ENCODE peak calls at places on chromosomes 2 and 18, in seven cellular contexts. Z, A, L, C, S, R and J are unnamed samples. For H3K27me3, the result is how much of the 10 kb centered on the place peaks cover.

GRCh38 chr2:68937346-68938055 is 15.2 kb downstream of the GKN2 start:
- DNase-seq in L (no peak), Z (no peak), R (no peak), C (no peak), A (no peak), S (no peak), J (no peak)

GRCh38 chr2:64212346-64212745 is 68.1 kb upstream of the PELI1 start:
- DNase-seq in C (no peak), L (no peak), Z (peak), R (no peak), S (no peak), A (no peak), J (no peak)

GRCh38 chr18:55510809-55511208 is 77.2 kb downstream of the TCF4 start:
- DNase-seq in L (no peak), A (no peak), R (no peak), Z (peak), C (no peak), S (no peak), J (no peak)

GRCh38 chr2:11914455-11914854 is 168.0 kb downstream of the LPIN1 start:
- DNase-seq in Z (no peak), R (no peak), A (no peak), C (no peak), L (no peak), S (no peak), J (no peak)

GRCh38 chr2:106282816-106283215 is 88.7 kb upstream of the UXS1 start:
- DNase-seq in R (no peak), C (no peak), S (no peak), L (no peak), A (no peak), Z (no peak), J (no peak)

GRCh38 chr2:32864761-32865160 is 82.0 kb upstream of the LTBP1 start:
- DNase-seq in R (no peak), L (no peak), Z (no peak), C (no peak), A (no peak), S (no peak), J (no peak)

GRCh38 chr18:32042337-32042736 is 23.7 kb downstream of the RNF125 start:
- DNase-seq in S (no peak), L (no peak), R (no peak), Z (no peak), C (no peak), A (no peak), J (no peak)

GRCh38 chr2:44496130-44496529 is 134.4 kb downstream of the CAMKMT start:
- DNase-seq in L (no peak), S (no peak), A (no peak), C (no peak), Z (no peak), R (no peak), J (no peak)

GRCh38 chr2:15561574-15562344 is 625 bp upstream of the NBAS start:
- DNase-seq in L (no peak), A (no peak), R (no peak), C (no peak), S (peak), Z (no peak), J (peak)

GRCh38 chr2:221529943-221530652 is 42.0 kb downstream of the EPHA4 start:
- DNase-seq in A (no peak), R (no peak), C (no peak), L (no peak), S (no peak), Z (no peak), J (no peak)

GRCh38 chr2:240840435-240841060 is 20.5 kb upstream of the KIF1A start:
- DNase-seq in Z (no peak), L (no peak), A (no peak), R (no peak), S (peak), C (peak), J (no peak)

GRCh38 chr2:102619414-102620319 is at the start of gene SLC9A2:
- DNase-seq in A (peak), C (peak), S (peak), R (no peak), L (no peak), Z (no peak), J (peak)

GRCh38 chr2:46309052-46309953 is 12.1 kb downstream of the EPAS1 start:
- DNase-seq in C (no peak), L (no peak), S (no peak), A (no peak), Z (no peak), R (no peak), J (no peak)

GRCh38 chr2:9230881-9231280 is 24.3 kb downstream of the ASAP2 start:
- DNase-seq in C (no peak), S (no peak), Z (no peak), L (no peak), R (no peak), A (no peak), J (no peak)

GRCh38 chr2:178280261-178280852 is 86.0 kb downstream of the OSBPL6 start:
- DNase-seq in A (no peak), Z (no peak), L (no peak), R (no peak), S (peak), C (no peak), J (no peak)

GRCh38 chr2:143402462-143402861 is 273.2 kb downstream of the ARHGAP15 start:
- DNase-seq in C (no peak), R (no peak), S (no peak), Z (no peak), A (no peak), L (no peak), J (no peak)

GRCh38 chr2:13009027-13009426 is 292.3 kb downstream of the TRIB2 start:
- DNase-seq in S (no peak), R (no peak), C (no peak), A (no peak), Z (no peak), L (no peak), J (no peak)

GRCh38 chr2:85053802-85054201 is 79.4 kb upstream of the TCF7L1 start:
- DNase-seq in R (no peak), L (peak), A (no peak), Z (no peak), S (no peak), C (no peak), J (peak)

GRCh38 chr18:39839782-39840181 is 2115.3 kb upstream of the PIK3C3 start:
- DNase-seq in L (no peak), R (no peak), A (no peak), S (no peak), Z (no peak), C (no peak), J (no peak)

GRCh38 chr2:8882094-8882493 is 44.7 kb upstream of the KIDINS220 start:
- DNase-seq in S (peak), C (peak), L (no peak), R (no peak), A (no peak), Z (no peak), J (no peak)

GRCh38 chr2:9264301-9264700 is 57.7 kb downstream of the ASAP2 start:
- DNase-seq in L (no peak), Z (no peak), A (no peak), S (no peak), C (no peak), R (no peak), J (no peak)

GRCh38 chr2:126942427-126943203 is 43.9 kb downstream of the TEX51 start:
- DNase-seq in A (no peak), R (no peak), S (no peak), C (peak), Z (no peak), L (no peak), J (no peak)

GRCh38 chr2:237731663-237732062 is 66.9 kb upstream of the RBM44 start:
- DNase-seq in L (no peak), C (no peak), A (no peak), R (peak), Z (no peak), S (peak), J (no peak)

GRCh38 chr2:205524656-205525055 is 157.6 kb upstream of the NRP2 start:
- DNase-seq in A (no peak), S (no peak), C (no peak), L (no peak), R (no peak), Z (no peak), J (peak)

GRCh38 chr18:79411614-79412526 is 16.1 kb downstream of the NFATC1 start:
- DNase-seq in R (no peak), S (no peak), C (no peak), Z (no peak), A (peak), L (no peak), J (peak)

GRCh38 chr18:79881695-79882094 is 69.8 kb downstream of the SLC66A2 start:
- DNase-seq in L (no peak), R (peak), Z (no peak), A (no peak), S (no peak), C (no peak), J (no peak)

GRCh38 chr2:241854342-241855244 is 4.1 kb downstream of the PDCD1 start:
- DNase-seq in A (peak), S (peak), C (no peak), R (peak), L (peak), Z (peak), J (no peak)

GRCh38 chr2:112706170-112706664 is 14.6 kb upstream of the NT5DC4 start:
- DNase-seq in C (no peak), R (peak), A (no peak), L (no peak), Z (no peak), S (no peak), J (no peak)

GRCh38 chr18:57434177-57434535 is 1.0 kb upstream of the ONECUT2 start:
- DNase-seq in L (no peak), C (peak), Z (no peak), S (no peak), R (no peak), A (no peak), J (no peak)

GRCh38 chr18:44651453-44651852 is 29.2 kb upstream of the SETBP1 start:
- DNase-seq in R (no peak), Z (peak), A (no peak), C (peak), S (no peak), L (no peak), J (no peak)

GRCh38 chr18:26479065-26479685 is 69.2 kb downstream of the KCTD1 start:
- DNase-seq in C (peak), R (no peak), S (no peak), L (no peak), Z (no peak), A (no peak), J (no peak)

GRCh38 chr2:104859310-104860130 is 5.6 kb downstream of the POU3F3 start:
- DNase-seq in Z (no peak), L (no peak), S (no peak), A (no peak), C (no peak), R (no peak), J (no peak)

GRCh38 chr2:131521961-131522781 is 5.5 kb upstream of the CCDC74A start:
- DNase-seq in A (peak), R (peak), Z (no peak), C (peak), S (no peak), L (no peak), J (peak)

GRCh38 chr2:19538411-19538963 is 180.1 kb upstream of the OSR1 start:
- DNase-seq in Z (peak), C (no peak), R (peak), S (no peak), L (no peak), A (no peak), J (peak)

GRCh38 chr2:36403675-36404230 is 48.2 kb downstream of the CRIM1 start:
- DNase-seq in C (no peak), L (no peak), S (no peak), A (no peak), Z (no peak), R (no peak), J (no peak)

GRCh38 chr2:17646096-17646554 is 105.6 kb downstream of the VSNL1 start:
- DNase-seq in R (no peak), A (no peak), L (no peak), C (peak), S (peak), Z (peak), J (peak)

DNA sequence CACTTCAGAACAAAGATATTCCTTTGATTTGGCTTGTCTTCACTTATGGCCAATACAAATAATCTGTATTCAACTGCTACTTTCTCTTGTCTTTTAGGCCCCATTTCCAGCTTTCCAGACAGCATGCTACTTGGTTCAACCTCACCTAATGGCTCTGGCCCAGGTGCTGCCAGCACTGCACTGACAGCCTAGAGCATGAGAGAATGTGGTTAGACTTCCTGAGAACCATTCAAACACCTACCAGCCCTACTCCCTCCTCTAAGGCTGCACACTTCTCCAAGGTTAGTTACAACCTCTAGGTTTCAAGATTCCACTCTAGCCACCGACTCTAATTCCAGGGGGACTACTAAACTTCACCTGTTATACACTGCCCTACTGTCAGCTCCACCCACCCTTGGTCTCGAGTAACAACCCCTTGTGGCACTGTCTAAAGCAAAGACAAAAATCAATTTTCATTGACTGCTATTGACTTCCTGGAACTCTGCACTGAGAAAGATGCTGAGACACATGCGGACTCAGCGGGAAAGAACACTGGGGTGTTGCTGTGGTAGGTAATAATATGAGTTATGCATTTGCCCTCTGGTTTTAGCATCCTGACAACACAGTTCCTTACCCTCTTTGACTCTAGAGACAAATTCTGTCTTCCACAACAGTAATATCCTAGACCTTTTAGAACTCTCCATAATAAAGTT is 38.2 kb downstream of the PLEKHM3 start:
- DNase-seq in S (no peak), Z (no peak), C (no peak), R (no peak), L (no peak), A (no peak), J (no peak)
- H3K27me3 ChIP-seq in S (under half), Z (under half), C (under half), R (under half), L (under half), A (under half), J (under half)

GRCh38 chr18:49721981-49722380 is 91.4 kb downstream of the ACAA2 start:
- DNase-seq in L (no peak), Z (no peak), A (no peak), C (peak), S (no peak), R (no peak), J (no peak)
- H3K27me3 ChIP-seq in L (under half), Z (under half), A (under half), C (under half), S (under half), R (under half), J (under half)

DNA sequence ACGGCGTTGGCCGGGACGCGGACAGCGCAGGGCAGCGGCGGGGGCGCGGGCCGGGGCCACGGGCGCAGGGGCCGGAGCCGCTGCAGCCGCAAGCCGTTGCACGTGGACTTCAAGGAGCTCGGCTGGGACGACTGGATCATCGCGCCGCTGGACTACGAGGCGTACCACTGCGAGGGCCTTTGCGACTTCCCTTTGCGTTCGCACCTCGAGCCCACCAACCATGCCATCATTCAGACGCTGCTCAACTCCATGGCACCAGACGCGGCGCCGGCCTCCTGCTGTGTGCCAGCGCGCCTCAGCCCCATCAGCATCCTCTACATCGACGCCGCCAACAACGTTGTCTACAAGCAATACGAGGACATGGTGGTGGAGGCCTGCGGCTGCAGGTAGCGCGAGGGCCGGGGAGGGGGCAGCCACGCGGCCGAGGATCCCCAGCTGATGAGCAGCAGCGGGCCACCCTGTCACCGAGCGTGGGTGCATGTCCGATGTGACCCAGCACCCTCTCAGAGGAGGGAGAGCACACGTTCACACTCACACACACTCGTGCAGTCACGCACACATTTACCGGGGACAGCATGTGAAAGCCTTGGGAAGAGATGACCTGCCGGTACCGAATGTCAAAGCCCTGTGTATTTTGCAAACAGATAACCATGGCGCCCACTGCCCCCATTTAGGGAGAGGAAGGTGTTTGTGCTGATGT is 4.2 kb downstream of the GDF7 start:
- DNase-seq in S (peak), Z (no peak), L (no peak), A (no peak), C (peak), R (no peak), J (peak)
- H3K27me3 ChIP-seq in S (half or more), Z (under half), L (half or more), A (half or more), C (half or more), R (half or more), J (under half)

DNA sequence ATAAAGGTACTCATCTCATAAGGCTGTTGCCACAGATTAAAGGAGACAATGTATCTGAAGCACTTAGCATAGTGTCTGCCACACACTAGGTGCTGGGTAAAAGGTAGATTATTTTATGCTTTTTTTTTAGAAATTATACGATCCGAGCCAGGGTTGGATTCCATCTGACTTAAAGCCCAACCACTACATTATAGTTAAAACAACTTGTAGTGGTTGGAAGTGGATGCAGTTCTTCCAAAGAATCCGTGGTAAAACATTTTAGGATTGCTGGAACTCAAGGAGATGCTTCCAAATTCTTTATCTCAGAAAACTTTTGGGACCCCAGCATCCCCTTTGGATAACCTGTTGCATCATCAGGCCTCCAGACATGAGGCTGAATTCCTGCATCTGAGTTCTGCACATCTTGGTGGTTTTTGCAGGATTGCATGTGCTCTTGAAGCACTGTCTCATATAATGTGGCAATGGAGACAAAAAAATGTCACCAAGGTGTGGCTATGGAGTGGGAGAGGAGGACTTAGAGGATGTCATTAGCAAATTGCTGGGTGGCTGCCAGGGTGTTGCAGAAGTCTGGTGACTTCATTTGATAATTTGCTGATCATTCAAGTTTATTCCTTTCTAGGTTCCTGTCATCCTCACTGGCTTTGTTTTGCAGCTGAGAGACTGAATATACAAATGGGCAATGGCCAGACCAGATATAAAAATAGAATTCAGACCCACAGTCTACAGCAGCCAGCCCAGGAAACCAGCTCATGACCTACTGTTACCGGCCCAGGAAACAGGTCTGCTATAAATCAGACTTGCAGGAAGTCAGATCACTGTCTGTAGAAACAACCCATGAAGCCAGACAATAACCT is 207.8 kb downstream of the BCL2 start:
- DNase-seq in S (no peak), C (no peak), A (no peak), L (no peak), Z (peak), R (no peak), J (no peak)
- H3K27me3 ChIP-seq in S (under half), C (under half), A (under half), L (under half), Z (under half), R (under half), J (under half)

GRCh38 chr2:60554649-60555065 is 1.2 kb upstream of the BCL11A start:
- DNase-seq in C (peak), Z (no peak), S (peak), L (no peak), R (no peak), A (peak), J (no peak)
- H3K27me3 ChIP-seq in C (half or more), Z (under half), S (under half), L (under half), R (under half), A (half or more), J (under half)

GRCh38 chr2:191318729-191319078 is 73.5 kb downstream of the MYO1B start:
- DNase-seq in C (peak), Z (no peak), L (no peak), R (no peak), S (no peak), A (no peak), J (peak)

GRCh38 chr2:191319181-191319580 is 74.0 kb downstream of the MYO1B start:
- DNase-seq in A (no peak), S (no peak), C (no peak), R (no peak), Z (no peak), L (no peak), J (no peak)

GRCh38 chr2:191321861-191322662 is 76.9 kb downstream of the MYO1B start:
- DNase-seq in S (peak), A (no peak), Z (no peak), C (peak), R (no peak), L (no peak), J (peak)

GRCh38 chr2:191322838-191323506 is 77.8 kb downstream of the MYO1B start:
- DNase-seq in C (no peak), S (no peak), R (no peak), L (no peak), A (no peak), Z (no peak), J (no peak)

GRCh38 chr2:191320881-191321280 is 75.7 kb downstream of the MYO1B start:
- DNase-seq in S (no peak), C (no peak), Z (no peak), R (no peak), L (no peak), A (no peak), J (no peak)
- H3K27me3 ChIP-seq in S (under half), C (under half), Z (under half), R (under half), L (under half), A (under half), J (under half)

DNA sequence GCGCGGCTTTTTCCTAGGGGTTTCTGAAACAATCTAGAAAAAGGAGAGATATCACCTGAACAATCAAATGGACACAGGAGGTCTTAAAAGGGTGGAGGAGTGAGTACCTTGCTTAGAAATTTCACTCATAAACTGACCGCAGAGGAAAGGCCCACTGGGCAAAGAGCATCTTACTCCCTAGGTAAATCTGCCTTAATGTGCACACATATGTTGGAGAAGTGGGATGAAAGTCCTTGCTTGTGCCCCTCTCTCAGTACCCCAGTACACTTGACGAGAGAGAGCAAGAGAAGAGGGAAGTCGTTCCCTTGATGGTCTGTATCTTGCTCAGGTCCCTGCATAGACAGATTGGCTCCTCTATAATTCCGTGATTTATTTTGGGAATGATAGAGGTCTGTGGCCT is 6.7 kb downstream of the TBR1 start:
- DNase-seq in L (no peak), C (peak), R (no peak), S (no peak), Z (no peak), A (no peak), J (no peak)
- H3K27me3 ChIP-seq in L (half or more), C (half or more), R (half or more), S (half or more), Z (under half), A (half or more), J (half or more)